ENCODE peak calls at places on chromosomes 7 and 10, in six cellular contexts. One of them, this sample, is unnamed.

GRCh38 chr10:26832960-26833359 is 27.8 kb downstream of the ABI1 start:
- DNase-seq in AG09309: no peak
- DNase-seq in heart right ventricle: no peak
- DNase-seq in CD4-positive, alpha-beta T cell: no peak
- DNase-seq in lower lobe of right lung: no peak
- DNase-seq in upper lobe of right lung: no peak
- DNase-seq in this sample: no peak

GRCh38 chr7:117116221-117116620 is 162.9 kb downstream of the ST7 start:
- DNase-seq in AG09309: no peak
- DNase-seq in heart right ventricle: no peak
- DNase-seq in CD4-positive, alpha-beta T cell: no peak
- DNase-seq in lower lobe of right lung: no peak
- DNase-seq in upper lobe of right lung: no peak
- DNase-seq in this sample: no peak

GRCh38 chr7:98126311-98127142 is 19.9 kb downstream of the LMTK2 start:
- DNase-seq in AG09309: no peak
- DNase-seq in heart right ventricle: no peak
- DNase-seq in CD4-positive, alpha-beta T cell: no peak
- DNase-seq in lower lobe of right lung: no peak
- DNase-seq in upper lobe of right lung: no peak
- DNase-seq in this sample: no peak

GRCh38 chr10:4053940-4054339 is 268.9 kb upstream of the KLF6 start:
- DNase-seq in AG09309: no peak
- DNase-seq in heart right ventricle: no peak
- DNase-seq in CD4-positive, alpha-beta T cell: no peak
- DNase-seq in lower lobe of right lung: no peak
- DNase-seq in upper lobe of right lung: no peak
- DNase-seq in this sample: no peak

GRCh38 chr7:110442386-110442837 is 648.5 kb upstream of the LRRN3 start:
- DNase-seq in AG09309: no peak
- DNase-seq in heart right ventricle: no peak
- DNase-seq in CD4-positive, alpha-beta T cell: no peak
- DNase-seq in lower lobe of right lung: no peak
- DNase-seq in upper lobe of right lung: no peak
- DNase-seq in this sample: no peak

GRCh38 chr7:39589323-39590111 is 23.3 kb downstream of the YAE1 start:
- DNase-seq in AG09309: peak; percentile 65
- DNase-seq in heart right ventricle: no peak
- DNase-seq in CD4-positive, alpha-beta T cell: peak; percentile 58
- DNase-seq in lower lobe of right lung: no peak
- DNase-seq in upper lobe of right lung: no peak
- DNase-seq in this sample: no peak

GRCh38 chr10:29540016-29540415 is 94.8 kb downstream of the SVIL start:
- DNase-seq in AG09309: no peak
- DNase-seq in heart right ventricle: no peak
- DNase-seq in CD4-positive, alpha-beta T cell: no peak
- DNase-seq in lower lobe of right lung: no peak
- DNase-seq in upper lobe of right lung: no peak
- DNase-seq in this sample: no peak

GRCh38 chr10:44010873-44011602 is 362.4 kb upstream of the ZNF32 start:
- DNase-seq in AG09309: no peak
- DNase-seq in heart right ventricle: no peak
- DNase-seq in CD4-positive, alpha-beta T cell: no peak
- DNase-seq in lower lobe of right lung: no peak
- DNase-seq in upper lobe of right lung: no peak
- DNase-seq in this sample: no peak

GRCh38 chr7:158394936-158395335 is 192.7 kb downstream of the PTPRN2 start:
- DNase-seq in AG09309: no peak
- DNase-seq in heart right ventricle: peak; percentile 27
- DNase-seq in CD4-positive, alpha-beta T cell: no peak
- DNase-seq in lower lobe of right lung: peak; percentile 62
- DNase-seq in upper lobe of right lung: peak; percentile 76
- DNase-seq in this sample: no peak

GRCh38 chr7:699260-700170 is 27.0 kb upstream of the DNAAF5 start:
- DNase-seq in AG09309: no peak
- DNase-seq in heart right ventricle: no peak
- DNase-seq in CD4-positive, alpha-beta T cell: no peak
- DNase-seq in lower lobe of right lung: no peak
- DNase-seq in upper lobe of right lung: peak; percentile 42
- DNase-seq in this sample: no peak

GRCh38 chr7:47654672-47655340 is 72.9 kb upstream of the TNS3 start:
- DNase-seq in AG09309: no peak
- DNase-seq in heart right ventricle: no peak
- DNase-seq in CD4-positive, alpha-beta T cell: no peak
- DNase-seq in lower lobe of right lung: peak; percentile 66
- DNase-seq in upper lobe of right lung: peak; percentile 70
- DNase-seq in this sample: no peak

GRCh38 chr10:99975106-99975829 is 34.5 kb downstream of the DNMBP start:
- DNase-seq in AG09309: no peak
- DNase-seq in heart right ventricle: no peak
- DNase-seq in CD4-positive, alpha-beta T cell: no peak
- DNase-seq in lower lobe of right lung: no peak
- DNase-seq in upper lobe of right lung: no peak
- DNase-seq in this sample: no peak

GRCh38 chr7:110521357-110521756 is 569.6 kb upstream of the LRRN3 start:
- DNase-seq in AG09309: no peak
- DNase-seq in heart right ventricle: no peak
- DNase-seq in CD4-positive, alpha-beta T cell: no peak
- DNase-seq in lower lobe of right lung: no peak
- DNase-seq in upper lobe of right lung: no peak
- DNase-seq in this sample: no peak

GRCh38 chr10:123553810-123554430 is 112.2 kb upstream of the GPR26 start:
- DNase-seq in AG09309: no peak
- DNase-seq in heart right ventricle: no peak
- DNase-seq in CD4-positive, alpha-beta T cell: no peak
- DNase-seq in lower lobe of right lung: no peak
- DNase-seq in upper lobe of right lung: no peak
- DNase-seq in this sample: no peak

GRCh38 chr7:118195837-118196474 is 12.0 kb downstream of the LSM8 start:
- DNase-seq in AG09309: no peak
- DNase-seq in heart right ventricle: no peak
- DNase-seq in CD4-positive, alpha-beta T cell: peak; percentile 44
- DNase-seq in lower lobe of right lung: no peak
- DNase-seq in upper lobe of right lung: no peak
- DNase-seq in this sample: no peak

GRCh38 chr7:522071-522937 is 2.7 kb upstream of the PDGFA start:
- DNase-seq in AG09309: no peak
- DNase-seq in heart right ventricle: peak; percentile 56
- DNase-seq in CD4-positive, alpha-beta T cell: no peak
- DNase-seq in lower lobe of right lung: no peak
- DNase-seq in upper lobe of right lung: no peak
- DNase-seq in this sample: peak; percentile 46

GRCh38 chr7:25369794-25370193 is 141.5 kb upstream of the NPVF start:
- DNase-seq in AG09309: no peak
- DNase-seq in heart right ventricle: peak; percentile 26
- DNase-seq in CD4-positive, alpha-beta T cell: no peak
- DNase-seq in lower lobe of right lung: no peak
- DNase-seq in upper lobe of right lung: no peak
- DNase-seq in this sample: no peak

GRCh38 chr10:130820880-130821482 is 490.5 kb downstream of the TCERG1L start:
- DNase-seq in AG09309: no peak
- DNase-seq in heart right ventricle: no peak
- DNase-seq in CD4-positive, alpha-beta T cell: no peak
- DNase-seq in lower lobe of right lung: no peak
- DNase-seq in upper lobe of right lung: no peak
- DNase-seq in this sample: no peak

GRCh38 chr7:333399-333776 is 43.4 kb downstream of the FOXL3 start:
- DNase-seq in AG09309: no peak
- DNase-seq in heart right ventricle: peak; percentile 83
- DNase-seq in CD4-positive, alpha-beta T cell: no peak
- DNase-seq in lower lobe of right lung: peak; percentile 71
- DNase-seq in upper lobe of right lung: no peak
- DNase-seq in this sample: no peak

GRCh38 chr7:14596421-14596820 is 306.1 kb downstream of the DGKB start:
- DNase-seq in AG09309: no peak
- DNase-seq in heart right ventricle: no peak
- DNase-seq in CD4-positive, alpha-beta T cell: no peak
- DNase-seq in lower lobe of right lung: no peak
- DNase-seq in upper lobe of right lung: no peak
- DNase-seq in this sample: no peak

GRCh38 chr10:119404719-119405504 is 137.6 kb downstream of the RGS10 start:
- DNase-seq in AG09309: no peak
- DNase-seq in heart right ventricle: no peak
- DNase-seq in CD4-positive, alpha-beta T cell: no peak
- DNase-seq in lower lobe of right lung: no peak
- DNase-seq in upper lobe of right lung: no peak
- DNase-seq in this sample: no peak

GRCh38 chr10:100745882-100746412 is 565 bp downstream of the PAX2 start:
- DNase-seq in AG09309: no peak
- DNase-seq in heart right ventricle: no peak
- DNase-seq in CD4-positive, alpha-beta T cell: no peak
- DNase-seq in lower lobe of right lung: no peak
- DNase-seq in upper lobe of right lung: no peak
- DNase-seq in this sample: no peak

GRCh38 chr10:33037726-33038125 is 79.7 kb upstream of the ITGB1 start:
- DNase-seq in AG09309: no peak
- DNase-seq in heart right ventricle: no peak
- DNase-seq in CD4-positive, alpha-beta T cell: no peak
- DNase-seq in lower lobe of right lung: no peak
- DNase-seq in upper lobe of right lung: no peak
- DNase-seq in this sample: no peak

GRCh38 chr10:60732240-60733188 is 45.8 kb upstream of the CDK1 start:
- DNase-seq in AG09309: no peak
- DNase-seq in heart right ventricle: no peak
- DNase-seq in CD4-positive, alpha-beta T cell: peak; percentile 37
- DNase-seq in lower lobe of right lung: peak; percentile 55
- DNase-seq in upper lobe of right lung: no peak
- DNase-seq in this sample: peak; percentile 28

GRCh38 chr7:144720139-144720538 is 115.7 kb downstream of the TPK1 start:
- DNase-seq in AG09309: no peak
- DNase-seq in heart right ventricle: no peak
- DNase-seq in CD4-positive, alpha-beta T cell: no peak
- DNase-seq in lower lobe of right lung: no peak
- DNase-seq in upper lobe of right lung: no peak
- DNase-seq in this sample: no peak

GRCh38 chr10:113221756-113222168 is 271.7 kb downstream of the TCF7L2 start:
- DNase-seq in AG09309: no peak
- DNase-seq in heart right ventricle: no peak
- DNase-seq in CD4-positive, alpha-beta T cell: no peak
- DNase-seq in lower lobe of right lung: no peak
- DNase-seq in upper lobe of right lung: no peak
- DNase-seq in this sample: no peak

GRCh38 chr10:86252573-86252972 is 114.0 kb downstream of the GRID1 start:
- DNase-seq in AG09309: no peak
- DNase-seq in heart right ventricle: no peak
- DNase-seq in CD4-positive, alpha-beta T cell: no peak
- DNase-seq in lower lobe of right lung: no peak
- DNase-seq in upper lobe of right lung: peak; percentile 15
- DNase-seq in this sample: no peak

DNA sequence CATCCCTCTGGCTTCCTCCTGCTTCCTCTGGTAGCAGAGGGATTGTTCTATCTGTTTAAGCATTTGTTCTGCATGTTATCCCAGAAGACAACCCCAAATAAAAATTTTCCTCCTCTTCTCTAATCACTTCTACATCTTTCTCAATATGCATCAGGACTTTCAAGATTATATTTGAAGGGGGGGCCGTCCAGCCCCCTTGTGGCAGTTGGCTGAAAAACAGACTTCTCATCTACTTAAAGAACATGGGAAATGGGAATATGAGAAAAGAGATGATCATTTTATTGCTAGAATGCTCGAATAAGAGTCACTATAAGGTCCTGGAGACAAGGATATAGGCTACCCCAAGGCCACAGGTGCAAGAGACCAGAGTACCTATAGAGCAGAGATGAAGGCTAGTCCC is 466.0 kb downstream of the REEP3 start:
- DNase-seq in AG09309: no peak
- DNase-seq in heart right ventricle: no peak
- DNase-seq in CD4-positive, alpha-beta T cell: no peak
- DNase-seq in lower lobe of right lung: no peak
- DNase-seq in upper lobe of right lung: no peak
- DNase-seq in this sample: no peak
- TF ChIP-seq CTCF in AG09309: no peak
- TF ChIP-seq CTCF in heart right ventricle: no peak
- TF ChIP-seq CTCF in CD4-positive, alpha-beta T cell: no peak
- TF ChIP-seq CTCF in lower lobe of right lung: no peak
- TF ChIP-seq CTCF in upper lobe of right lung: no peak
- TF ChIP-seq CTCF in this sample: no peak

GRCh38 chr7:3194501-3195141 is 106.4 kb upstream of the SDK1 start:
- DNase-seq in AG09309: no peak
- DNase-seq in heart right ventricle: no peak
- DNase-seq in CD4-positive, alpha-beta T cell: no peak
- DNase-seq in lower lobe of right lung: peak; percentile 51
- DNase-seq in upper lobe of right lung: no peak
- DNase-seq in this sample: no peak
- TF ChIP-seq CTCF in AG09309: no peak
- TF ChIP-seq CTCF in heart right ventricle: no peak
- TF ChIP-seq CTCF in CD4-positive, alpha-beta T cell: no peak
- TF ChIP-seq CTCF in lower lobe of right lung: no peak
- TF ChIP-seq CTCF in upper lobe of right lung: peak; percentile 8
- TF ChIP-seq CTCF in this sample: no peak

GRCh38 chr10:6173203-6173602 is 29.5 kb upstream of the PFKFB3 start:
- DNase-seq in AG09309: no peak
- DNase-seq in heart right ventricle: no peak
- DNase-seq in CD4-positive, alpha-beta T cell: peak; percentile 73
- DNase-seq in lower lobe of right lung: no peak
- DNase-seq in upper lobe of right lung: no peak
- DNase-seq in this sample: no peak
- TF ChIP-seq CTCF in AG09309: no peak
- TF ChIP-seq CTCF in heart right ventricle: peak; percentile 17
- TF ChIP-seq CTCF in CD4-positive, alpha-beta T cell: peak; percentile 68
- TF ChIP-seq CTCF in lower lobe of right lung: peak; percentile 18
- TF ChIP-seq CTCF in upper lobe of right lung: peak; percentile 11
- TF ChIP-seq CTCF in this sample: no peak

DNA sequence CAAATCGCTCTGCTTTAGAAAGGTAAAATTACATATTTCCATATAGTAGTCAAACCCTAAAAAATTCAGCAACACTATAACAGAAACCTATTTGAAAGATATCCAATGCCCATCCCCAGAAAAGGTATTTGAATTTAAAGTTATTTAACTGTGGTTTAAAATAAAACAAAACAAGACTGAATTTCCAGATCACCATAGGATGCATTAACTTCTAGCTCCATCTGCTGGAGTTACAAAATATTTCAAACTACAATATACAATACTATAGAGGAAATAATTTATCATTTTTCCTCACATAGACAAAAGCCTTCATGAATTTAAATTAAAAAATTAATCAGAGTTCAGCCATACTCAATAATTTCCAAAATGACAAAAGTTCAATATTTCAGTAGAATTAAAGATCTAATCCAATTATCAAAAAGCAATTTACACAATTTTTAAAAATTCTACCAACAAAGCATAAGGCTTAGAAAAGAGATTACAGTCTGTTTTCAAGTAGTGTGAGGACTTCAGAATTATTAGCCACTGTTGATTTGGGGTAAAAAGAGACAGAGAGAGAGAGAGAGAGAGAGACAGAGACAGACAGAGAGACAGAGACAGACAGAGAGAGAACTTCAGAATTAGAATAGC is 75.9 kb downstream of the LMBR1 start:
- DNase-seq in AG09309: no peak
- DNase-seq in heart right ventricle: no peak
- DNase-seq in CD4-positive, alpha-beta T cell: no peak
- DNase-seq in lower lobe of right lung: no peak
- DNase-seq in upper lobe of right lung: no peak
- DNase-seq in this sample: no peak
- TF ChIP-seq CTCF in AG09309: peak; percentile 42
- TF ChIP-seq CTCF in heart right ventricle: peak; percentile 56
- TF ChIP-seq CTCF in CD4-positive, alpha-beta T cell: peak; percentile 56
- TF ChIP-seq CTCF in lower lobe of right lung: peak; percentile 19
- TF ChIP-seq CTCF in upper lobe of right lung: peak; percentile 42
- TF ChIP-seq CTCF in this sample: peak; percentile 30